ENCODE peak calls at places on chromosomes 2 and 18, in four cellular contexts. F is AG04450, Q is colonic mucosa, X is testis. P is an unnamed sample.

GRCh38 chr2:128786800-128787478 is 468.3 kb upstream of the HS6ST1 start:
- DNase-seq in F (no peak), Q (peak), X (no peak), P (no peak)

GRCh38 chr18:37019157-37019571 is 190.2 kb downstream of the KIAA1328 start:
- DNase-seq in F (no peak), Q (no peak), X (no peak), P (peak)

GRCh38 chr18:46429130-46429529 is 227.9 kb downstream of the LOXHD1 start:
- DNase-seq in F (no peak), Q (no peak), X (no peak), P (no peak)

GRCh38 chr18:35110554-35111058 is 69.4 kb downstream of the MAPRE2 start:
- DNase-seq in F (no peak), Q (no peak), X (no peak), P (no peak)

GRCh38 chr2:120844098-120844738 is 108.5 kb downstream of the GLI2 start:
- DNase-seq in F (no peak), Q (no peak), X (no peak), P (no peak)

GRCh38 chr2:239991689-239992314 is 33.3 kb downstream of the NDUFA10 start:
- DNase-seq in F (peak), Q (no peak), X (peak), P (peak)

GRCh38 chr2:241001413-241002274 is 3.2 kb downstream of the SNED1 start:
- DNase-seq in F (no peak), Q (no peak), X (peak), P (no peak)

GRCh38 chr2:15313657-15314056 is 247.5 kb downstream of the NBAS start:
- DNase-seq in F (peak), Q (no peak), X (no peak), P (peak)

GRCh38 chr2:18901255-18901654 is 311.9 kb upstream of the NT5C1B start:
- DNase-seq in F (no peak), Q (no peak), X (no peak), P (peak)

GRCh38 chr18:59783138-59783537 is 85.9 kb upstream of the CCBE1 start:
- DNase-seq in F (no peak), Q (no peak), X (peak), P (peak)

GRCh38 chr2:113754989-113755689 is 1.3 kb downstream of the SLC35F5 start:
- DNase-seq in F (no peak), Q (peak), X (peak), P (peak)

GRCh38 chr2:149027602-149028250 is 10.8 kb upstream of the LYPD6B start:
- DNase-seq in F (no peak), Q (no peak), X (no peak), P (no peak)

GRCh38 chr2:48199076-48199475 is 292.8 kb upstream of the FBXO11 start:
- DNase-seq in F (no peak), Q (no peak), X (no peak), P (peak)

GRCh38 chr2:170157025-170157684 is 20.8 kb upstream of the MYO3B start:
- DNase-seq in F (peak), Q (no peak), X (no peak), P (peak)

GRCh38 chr18:55401638-55402191 is 186.3 kb downstream of the TCF4 start:
- DNase-seq in F (peak), Q (no peak), X (peak), P (peak)

GRCh38 chr2:2573658-2574293 is 242.7 kb upstream of the MYT1L start:
- DNase-seq in F (no peak), Q (peak), X (no peak), P (no peak)

GRCh38 chr18:54931152-54931551 is 28.1 kb downstream of the CCDC68 start:
- DNase-seq in F (no peak), Q (no peak), X (no peak), P (no peak)

GRCh38 chr2:217650716-217651360 is 352.0 kb downstream of the TNS1 start:
- DNase-seq in F (peak), Q (peak), X (peak), P (peak)

GRCh38 chr2:3571284-3571683 is 3.8 kb upstream of the RPS7 start:
- DNase-seq in F (no peak), Q (no peak), X (no peak), P (no peak)

GRCh38 chr2:132752421-132753206 is 82.6 kb upstream of the LYPD1 start:
- DNase-seq in F (no peak), Q (no peak), X (no peak), P (no peak)

GRCh38 chr2:28128281-28128950 is 237.9 kb downstream of the BABAM2 start:
- DNase-seq in F (no peak), Q (no peak), X (no peak), P (peak)

GRCh38 chr2:113272463-113272862 is 6.3 kb downstream of the PAX8 start:
- DNase-seq in F (no peak), Q (no peak), X (no peak), P (no peak)

GRCh38 chr2:2648094-2648493 is 317.0 kb upstream of the MYT1L start:
- DNase-seq in F (no peak), Q (no peak), X (no peak), P (no peak)

GRCh38 chr2:177072069-177072468 is 140.5 kb upstream of the HNRNPA3 start:
- DNase-seq in F (no peak), Q (no peak), X (no peak), P (peak)

GRCh38 chr18:13913205-13913604 is 2.1 kb downstream of the MC2R start:
- DNase-seq in F (no peak), Q (no peak), X (no peak), P (no peak)

GRCh38 chr2:42127425-42128424 is 41.4 kb upstream of the EML4 start:
- DNase-seq in F (no peak), Q (no peak), X (no peak), P (no peak)

GRCh38 chr18:26941608-26942007 is 76.1 kb upstream of the AQP4 start:
- DNase-seq in F (no peak), Q (no peak), X (peak), P (no peak)

GRCh38 chr2:11402436-11402835 is 58.0 kb upstream of the ROCK2 start:
- DNase-seq in F (no peak), Q (no peak), X (no peak), P (no peak)
- H3K27ac ChIP-seq in F (no peak), Q (no peak), X (no peak), P (no peak)

DNA sequence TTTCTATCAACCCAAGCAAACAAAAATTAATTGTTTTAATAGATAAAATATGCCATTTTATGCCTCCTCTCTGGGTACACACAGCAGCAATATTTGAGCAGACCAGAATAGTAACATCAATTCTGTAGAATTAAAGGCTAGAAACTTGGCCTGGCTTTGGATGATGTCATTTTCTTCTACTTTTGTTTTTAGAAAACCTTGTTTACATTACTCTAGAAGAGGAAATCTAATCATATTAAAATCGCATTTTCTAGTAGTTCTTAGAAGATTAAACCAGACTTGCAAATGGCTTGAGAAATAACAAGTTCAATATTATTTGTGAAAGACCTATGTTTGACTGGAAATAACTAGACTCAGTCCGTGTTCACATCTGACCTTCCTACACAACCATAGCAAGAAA is 102.3 kb upstream of the RFX8 start:
- DNase-seq in F (no peak), Q (no peak), X (no peak), P (no peak)
- H3K4me3 ChIP-seq in F (no peak), Q (no peak), X (no peak), P (no peak)

GRCh38 chr18:63975632-63976031 is 5.8 kb downstream of the SERPINB8 start:
- DNase-seq in F (no peak), Q (no peak), X (no peak), P (no peak)

GRCh38 chr18:63971320-63972071 is 1.6 kb downstream of the SERPINB8 start:
- DNase-seq in F (no peak), Q (no peak), X (no peak), P (no peak)

GRCh38 chr18:63970803-63971191 is 916 bp downstream of the SERPINB8 start:
- DNase-seq in F (no peak), Q (peak), X (peak), P (peak)

GRCh38 chr18:63977040-63977439 is 7.2 kb downstream of the SERPINB8 start:
- DNase-seq in F (no peak), Q (no peak), X (no peak), P (no peak)

GRCh38 chr18:63974991-63975390 is 5.1 kb downstream of the SERPINB8 start:
- DNase-seq in F (no peak), Q (peak), X (peak), P (peak)
- TF ChIP-seq CTCF in F (peak), Q (peak), X (no peak), P (peak)

GRCh38 chr2:46075848-46076247 is 221.4 kb upstream of the EPAS1 start:
- DNase-seq in F (no peak), Q (no peak), X (no peak), P (no peak)
- H3K27ac ChIP-seq in F (peak), Q (no peak), X (no peak), P (no peak)

DNA sequence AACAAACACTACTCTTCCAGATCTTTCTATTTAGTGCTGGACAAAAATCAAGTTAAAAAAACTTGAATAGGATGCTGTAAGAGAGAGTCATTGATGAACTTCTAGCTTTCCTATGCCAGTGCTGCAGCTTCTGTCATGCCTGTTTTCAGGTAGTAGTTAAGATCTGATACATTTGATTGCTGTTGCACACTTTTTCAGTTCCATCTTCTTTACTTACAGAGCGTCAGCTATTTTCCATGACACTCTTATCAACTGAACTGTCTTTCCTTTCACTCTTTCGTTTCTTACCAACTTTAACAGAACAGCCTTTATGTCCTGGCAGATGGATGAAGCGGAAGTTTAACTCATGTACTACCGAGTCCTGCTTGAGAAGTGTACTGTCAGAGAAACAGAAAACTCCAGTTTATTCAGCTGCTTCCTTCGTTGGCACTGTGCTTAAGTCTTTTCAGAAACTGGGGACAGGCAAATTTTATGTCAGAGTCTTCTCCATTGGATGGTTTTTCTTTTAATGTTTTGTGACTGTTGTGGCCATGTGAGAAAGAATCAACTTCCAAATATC is 145.9 kb upstream of the KLHL14 start:
- DNase-seq in F (no peak), Q (no peak), X (no peak), P (no peak)
- H3K4me3 ChIP-seq in F (no peak), Q (no peak), X (no peak), P (no peak)

DNA sequence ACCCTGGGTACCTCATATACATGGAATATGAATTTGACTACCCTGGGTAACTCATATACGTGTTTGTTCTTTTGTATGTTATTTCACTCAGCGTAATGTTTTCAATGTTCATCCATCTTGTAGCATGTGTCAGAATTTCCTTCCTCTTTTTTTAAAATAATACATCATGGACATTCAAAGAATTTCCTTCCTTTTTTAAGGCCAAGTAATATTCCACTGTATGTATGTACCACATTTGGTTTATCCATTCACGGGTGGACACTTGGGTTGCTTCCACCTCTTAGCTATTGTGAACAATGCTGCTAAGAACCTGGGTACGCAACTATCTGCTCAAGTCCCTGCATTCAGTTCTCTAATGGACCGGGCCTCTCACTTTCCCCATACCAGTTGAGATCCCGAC is 40.3 kb downstream of the FAM178B start:
- DNase-seq in F (no peak), Q (no peak), X (no peak), P (no peak)
- TF ChIP-seq CTCF in F (no peak), Q (no peak), X (no peak), P (no peak)

GRCh38 chr18:70337139-70337972 is 48.5 kb downstream of the SOCS6 start:
- DNase-seq in F (peak), Q (peak), X (no peak), P (peak)
- H3K27ac ChIP-seq in F (no peak), Q (no peak), X (no peak), P (peak)

GRCh38 chr2:209872675-209873074 is 101.0 kb downstream of the UNC80 start:
- DNase-seq in F (no peak), Q (no peak), X (no peak), P (no peak)
- H3K4me3 ChIP-seq in F (no peak), Q (no peak), X (no peak), P (no peak)

DNA sequence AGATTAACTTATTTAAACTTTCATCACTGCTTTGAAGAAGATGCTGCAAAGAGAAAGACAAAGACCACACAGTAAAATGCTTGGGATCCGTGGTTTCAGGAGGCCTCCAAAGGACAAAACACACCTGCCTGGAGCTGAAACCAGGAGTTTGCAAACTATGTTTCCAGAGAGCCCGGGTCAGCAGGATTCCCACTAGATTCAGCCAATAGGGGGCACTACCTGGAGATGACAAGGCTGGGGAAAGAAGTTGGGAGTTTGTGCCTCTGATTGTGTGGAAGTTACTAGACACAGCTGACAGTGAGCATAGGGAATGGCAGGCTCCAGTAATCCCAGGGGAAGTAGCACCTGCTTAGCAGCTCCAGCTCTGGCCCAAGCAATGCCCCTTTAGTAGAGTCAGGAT is 169.0 kb upstream of the TRIB2 start:
- DNase-seq in F (no peak), Q (no peak), X (no peak), P (no peak)
- TF ChIP-seq CTCF in F (no peak), Q (no peak), X (no peak), P (no peak)

DNA sequence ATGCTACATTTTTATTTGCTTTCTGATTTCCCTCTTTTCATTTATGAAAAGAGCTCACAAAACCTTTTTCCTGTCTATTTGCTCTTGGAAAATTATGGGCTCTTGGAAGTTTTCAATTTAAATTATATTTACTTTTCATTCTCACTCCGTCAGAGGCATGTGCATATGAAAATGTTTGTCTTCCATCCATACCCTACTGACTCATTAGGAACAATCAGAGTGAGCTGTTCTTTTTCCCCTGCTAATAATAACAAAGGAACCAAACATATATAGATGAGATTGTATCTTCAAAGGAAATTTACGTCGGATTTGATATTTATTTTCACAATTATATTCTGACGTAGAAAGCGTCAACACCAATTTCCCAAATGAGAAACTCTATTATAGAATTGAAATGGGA is 1101.2 kb downstream of the TSN start:
- DNase-seq in F (no peak), Q (no peak), X (no peak), P (no peak)
- H3K27ac ChIP-seq in F (no peak), Q (no peak), X (no peak), P (no peak)

P was measured in cardiac muscle cell.